ENCODE peak calls at places on chromosomes 12 and 14, in ten cellular contexts. N is BJ, E is AG09309, M is ascending aorta, X is cardiac fibroblast, Z is A549, A is thyroid gland, H is upper lobe of left lung, S is fibroblast of the aortic adventitia, R is astrocyte of the spinal cord. L is an unnamed sample.
A peak's percentile ranks its signal among the peaks of the same experiment; 100 is the strongest.

GRCh38 chr12:6038160-6038559 is 86.3 kb downstream of the VWF start:
- DNase-seq in X (peak; percentile 81), S (peak; percentile 70), H (peak; percentile 41), A (no peak), R (peak; percentile 76), Z (peak; percentile 77), E (no peak), N (no peak), M (no peak), L (peak; percentile 77)

GRCh38 chr14:49497725-49498348 is 88.3 kb downstream of the RPS29 start:
- DNase-seq in E (peak; percentile 50), S (peak; percentile 86), N (no peak), X (peak; percentile 83), Z (peak; percentile 44), A (no peak), H (no peak), R (peak; percentile 78), M (no peak), L (peak; percentile 52)

GRCh38 chr12:93154753-93155475 is 222.8 kb upstream of the NUDT4 start:
- DNase-seq in X (peak; percentile 47), M (no peak), R (no peak), H (no peak), S (peak; percentile 33), E (no peak), N (no peak), Z (no peak), A (no peak), L (no peak)

GRCh38 chr12:39905152-39905551 is 200.7 kb downstream of the SLC2A13 start:
- DNase-seq in Z (no peak), R (peak; percentile 27), H (no peak), E (peak; percentile 78), M (no peak), N (peak; percentile 84), A (peak; percentile 4), S (peak; percentile 73), X (peak; percentile 48), L (no peak)

GRCh38 chr14:74671789-74672188 is 41.1 kb downstream of the AREL1 start:
- DNase-seq in M (peak; percentile 77), E (no peak), N (no peak), X (peak; percentile 77), Z (no peak), R (peak; percentile 82), H (no peak), A (no peak), S (peak; percentile 84), L (no peak)

GRCh38 chr12:23222801-23223200 is 597.8 kb downstream of the ETNK1 start:
- DNase-seq in Z (no peak), S (no peak), R (no peak), H (no peak), M (no peak), X (no peak), N (no peak), A (no peak), E (no peak), L (no peak)

GRCh38 chr12:9813821-9814798 is 13.2 kb upstream of the KLRF1 start:
- DNase-seq in N (no peak), Z (peak; percentile 79), R (peak; percentile 42), S (peak; percentile 46), A (peak; percentile 62), X (peak; percentile 61), M (peak; percentile 84), E (no peak), H (peak; percentile 84), L (peak; percentile 84)

GRCh38 chr14:101929946-101930345 is 34.4 kb upstream of the DYNC1H1 start:
- DNase-seq in M (no peak), Z (no peak), X (no peak), E (no peak), H (no peak), N (no peak), A (no peak), R (no peak), S (no peak), L (no peak)

DNA sequence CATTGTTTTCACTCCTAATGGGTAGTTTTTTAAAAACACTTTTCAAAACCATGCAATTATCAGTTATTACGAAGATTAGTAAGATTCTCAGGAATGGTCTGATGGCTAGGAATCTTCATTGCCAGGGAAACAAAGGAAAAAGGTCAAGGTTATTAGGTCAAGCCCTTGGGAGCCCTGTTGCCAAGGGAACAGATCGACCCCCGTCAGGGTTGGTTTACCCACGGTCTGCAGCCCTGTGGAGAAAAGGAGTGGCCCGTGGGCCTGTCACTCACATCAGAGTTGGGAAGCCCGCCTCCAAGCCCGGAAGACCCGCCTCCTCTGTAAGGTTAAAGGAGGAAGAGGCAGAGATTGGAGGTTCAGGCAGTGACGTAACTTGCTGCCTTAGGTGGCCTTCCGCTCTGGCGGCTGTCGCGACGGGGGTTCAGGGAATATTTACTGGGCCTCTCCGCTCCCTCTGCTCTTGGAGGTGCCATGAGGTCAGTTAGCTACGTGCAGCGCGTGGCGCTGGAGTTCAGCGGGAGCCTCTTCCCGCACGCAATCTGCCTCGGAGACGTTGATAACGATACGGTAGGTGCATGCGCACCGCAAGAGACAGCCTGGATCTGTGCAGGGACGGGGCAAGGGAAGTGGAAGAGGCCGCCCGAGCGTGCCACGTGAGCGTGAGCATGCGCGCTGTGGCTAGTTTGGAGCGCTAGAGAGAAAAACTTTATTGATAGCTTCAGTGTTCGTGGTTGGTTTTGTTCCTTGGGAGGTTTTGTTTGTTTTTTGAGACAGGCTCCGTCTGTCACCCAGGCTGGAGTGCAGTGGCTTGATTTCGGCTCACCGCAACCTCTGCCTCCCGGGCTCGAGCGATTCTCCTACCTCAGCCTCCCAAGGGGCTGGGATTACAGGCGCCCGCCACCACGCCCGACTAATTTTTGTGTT is at the start of gene ITFG2:
- DNase-seq in E (peak; percentile 92), M (peak; percentile 99), R (peak; percentile 99), S (peak; percentile 98), N (peak; percentile 90), H (peak; percentile 100), A (peak; percentile 99), X (peak; percentile 98), Z (peak; percentile 96), L (peak; percentile 92)
- TF ChIP-seq CTCF in E (no peak), M (no peak), R (no peak), S (no peak), N (no peak), H (no peak), A (no peak), X (no peak), Z (no peak), L (no peak)

DNA sequence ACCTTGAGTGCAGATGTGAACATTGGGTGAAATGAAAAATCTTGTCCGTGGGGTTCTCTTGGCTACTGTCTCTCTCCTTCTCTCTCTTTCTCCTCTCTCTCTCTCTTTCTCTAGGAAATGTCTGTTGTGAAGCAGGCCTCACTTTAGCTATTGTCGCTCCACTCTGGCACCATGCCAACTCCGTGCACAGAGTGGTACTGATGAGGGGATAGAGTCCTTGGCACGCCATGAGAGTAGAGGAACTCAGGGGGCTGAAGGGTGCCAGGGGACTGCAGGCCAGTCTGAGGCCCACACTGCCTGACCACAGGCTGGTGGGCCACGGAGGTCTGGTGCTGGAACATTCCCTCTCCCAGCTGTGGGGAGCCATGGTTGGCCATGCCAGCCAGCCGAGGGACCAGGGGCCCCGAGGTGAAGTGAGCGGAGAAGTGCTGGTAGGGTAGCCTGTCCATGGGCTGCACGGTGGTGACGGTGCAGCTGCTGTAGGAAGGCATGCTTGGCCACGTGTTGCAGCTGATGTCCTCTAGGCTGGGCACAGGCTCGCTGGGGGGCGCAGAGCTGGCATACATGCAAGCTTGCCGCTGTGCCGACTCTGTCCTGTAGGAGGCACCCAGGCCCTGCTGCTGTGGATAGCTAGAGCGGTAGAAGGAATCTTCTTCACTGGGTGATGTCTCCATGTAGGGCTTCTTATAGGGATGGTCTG is 50.4 kb downstream of the TBX5 start:
- DNase-seq in E (no peak), A (no peak), M (no peak), S (no peak), X (peak; percentile 15), N (no peak), Z (no peak), R (no peak), H (peak; percentile 22), L (no peak)
- TF ChIP-seq CTCF in E (peak; percentile 12), A (no peak), M (no peak), S (no peak), X (peak; percentile 19), N (peak; percentile 44), Z (no peak), R (no peak), H (no peak), L (peak; percentile 10)

GRCh38 chr12:48776956-48777355 is 11.9 kb downstream of the ADCY6 start:
- DNase-seq in H (no peak), R (no peak), A (no peak), Z (no peak), E (no peak), S (no peak), X (no peak), M (no peak), N (no peak), L (no peak)

GRCh38 chr12:48777501-48778400 is 11.1 kb downstream of the ADCY6 start:
- DNase-seq in A (no peak), R (no peak), M (no peak), X (no peak), S (no peak), Z (no peak), H (no peak), E (no peak), N (no peak), L (no peak)

GRCh38 chr12:48773686-48774085 is 15.2 kb downstream of the ADCY6 start:
- DNase-seq in M (no peak), H (no peak), E (no peak), S (no peak), N (no peak), A (no peak), R (no peak), Z (no peak), X (no peak), L (no peak)

GRCh38 chr12:48775991-48776649 is 12.8 kb downstream of the ADCY6 start:
- DNase-seq in N (no peak), R (no peak), E (no peak), H (no peak), X (no peak), Z (no peak), S (no peak), M (no peak), A (no peak), L (no peak)

DNA sequence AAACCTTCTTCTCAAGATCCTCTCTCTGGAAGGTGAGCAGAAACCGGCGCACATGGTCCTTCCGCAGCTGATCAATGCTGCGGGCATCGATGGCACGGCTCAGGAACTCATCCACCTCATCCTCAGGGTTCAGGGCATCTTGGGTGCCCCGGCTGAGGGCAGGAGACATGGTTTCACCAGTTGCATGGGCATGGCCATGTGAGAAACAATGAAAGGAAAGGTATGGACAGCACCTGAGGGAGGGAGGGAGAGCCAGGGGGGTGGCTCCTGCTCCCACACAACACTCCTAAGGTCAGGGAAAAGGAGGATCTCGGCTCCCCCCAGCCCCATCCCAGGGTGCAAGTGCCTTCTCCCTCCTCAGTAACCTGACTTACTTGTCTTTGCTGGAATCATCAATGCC is 13.6 kb downstream of the ADCY6 start:
- DNase-seq in R (no peak), N (no peak), X (no peak), S (no peak), M (no peak), E (no peak), A (no peak), Z (no peak), H (no peak), L (no peak)
- TF ChIP-seq CTCF in R (no peak), N (no peak), X (no peak), S (no peak), M (no peak), E (no peak), A (no peak), Z (no peak), H (no peak), L (no peak)

DNA sequence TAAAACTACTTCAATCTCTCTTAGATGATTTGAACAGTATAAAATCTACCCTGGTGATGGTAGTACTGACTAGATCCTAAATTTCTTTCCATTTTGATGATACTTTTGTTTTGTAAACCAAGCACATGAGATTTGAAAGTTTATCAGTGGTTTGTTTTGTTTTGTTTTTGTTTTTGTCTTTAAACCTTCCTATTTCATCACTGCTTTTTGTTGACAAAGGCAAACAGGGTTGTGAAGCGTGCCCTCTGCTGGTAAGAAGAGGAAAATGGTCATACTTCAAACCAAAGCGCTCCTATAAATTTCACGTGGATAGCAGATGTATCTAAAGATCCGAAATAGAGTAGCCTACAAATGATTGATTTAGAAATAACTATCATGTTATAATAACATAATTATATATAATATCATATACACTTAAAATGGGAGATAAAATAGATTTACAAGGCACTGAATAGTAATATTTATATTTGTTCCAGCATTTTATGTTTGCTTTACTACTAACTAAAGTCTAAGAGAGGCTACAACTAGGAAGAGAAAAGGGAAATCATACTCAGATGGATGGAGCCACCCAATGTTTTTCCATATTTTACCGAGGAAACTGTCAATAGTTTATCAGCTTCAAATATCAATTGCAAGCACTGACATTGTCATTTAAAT is 254.0 kb upstream of the USP15 start:
- DNase-seq in A (peak; percentile 6), S (peak; percentile 42), R (peak; percentile 42), X (peak; percentile 57), N (no peak), H (no peak), E (peak; percentile 3), Z (peak; percentile 28), M (no peak), L (peak; percentile 69)
- TF ChIP-seq CTCF in A (peak; percentile 62), S (peak; percentile 76), R (peak; percentile 76), X (peak; percentile 75), N (peak; percentile 75), H (no peak), E (peak; percentile 70), Z (peak; percentile 76), M (peak; percentile 20), L (peak; percentile 38)

L was measured in GM20000.